ENCODE peak calls at places on chromosomes 6 and 20, in ten cellular contexts. M, C, F, D, R, U, S, H, E and B are unnamed samples.

GRCh38 chr6:108423982-108424695 is 129.3 kb downstream of the AFG1L start:
- DNase-seq in M (no peak), F (no peak), E (no peak), U (no peak), R (no peak), D (no peak), C (no peak), H (peak; percentile 22), S (no peak), B (no peak)

GRCh38 chr20:50676888-50677287 is 14.5 kb downstream of the RIPOR3 start:
- DNase-seq in S (no peak), C (peak; percentile 21), R (no peak), M (no peak), H (no peak), U (no peak), F (no peak), E (no peak), D (no peak), B (no peak)

GRCh38 chr20:63956664-63957003 is 418 bp upstream of the UCKL1 start:
- DNase-seq in E (no peak), H (no peak), M (no peak), R (no peak), F (no peak), C (no peak), D (peak; percentile 55), U (no peak), S (no peak), B (no peak)

GRCh38 chr6:43778131-43778857 is 8.3 kb downstream of the VEGFA start:
- DNase-seq in F (no peak), U (no peak), H (no peak), C (no peak), D (no peak), M (no peak), R (no peak), E (no peak), S (no peak), B (peak; percentile 33)

GRCh38 chr20:34461779-34462087 is 54.5 kb upstream of the DYNLRB1 start:
- DNase-seq in M (no peak), H (peak; percentile 47), R (no peak), D (no peak), S (no peak), U (no peak), C (no peak), E (no peak), F (no peak), B (no peak)

GRCh38 chr6:116034327-116034726 is 26.4 kb downstream of the FRK start:
- DNase-seq in F (no peak), M (no peak), U (no peak), H (peak; percentile 53), C (no peak), R (no peak), D (no peak), E (no peak), S (no peak), B (no peak)

GRCh38 chr6:110813813-110814487 is 1.3 kb downstream of the CDK19 start:
- DNase-seq in M (no peak), C (peak; percentile 45), E (no peak), S (no peak), U (no peak), F (no peak), D (no peak), R (no peak), H (peak; percentile 17), B (no peak)

GRCh38 chr6:158311193-158311592 is 1.1 kb upstream of the TULP4 start:
- DNase-seq in U (no peak), E (no peak), M (no peak), R (no peak), D (no peak), S (no peak), H (peak; percentile 66), F (no peak), C (no peak), B (no peak)

GRCh38 chr20:25580711-25581110 is 4.6 kb downstream of the NINL start:
- DNase-seq in S (no peak), E (peak; percentile 69), H (peak; percentile 54), U (no peak), R (no peak), C (no peak), D (no peak), M (no peak), F (no peak), B (peak; percentile 41)

GRCh38 chr6:157521665-157522335 is 140.8 kb downstream of the ZDHHC14 start:
- DNase-seq in F (no peak), R (no peak), D (no peak), M (no peak), H (no peak), C (no peak), E (no peak), S (no peak), U (no peak), B (no peak)

GRCh38 chr6:167996424-167997199 is 859 bp upstream of the KIF25 start:
- DNase-seq in E (peak; percentile 54), U (no peak), R (no peak), D (no peak), H (no peak), M (no peak), F (no peak), S (no peak), C (no peak), B (no peak)

GRCh38 chr6:144931172-144932035 is 646.3 kb downstream of the UTRN start:
- DNase-seq in F (peak; percentile 8), H (peak; percentile 57), D (no peak), U (no peak), C (no peak), M (peak; percentile 50), R (no peak), S (no peak), E (no peak), B (no peak)

GRCh38 chr20:63908008-63908682 is 13.2 kb downstream of the DNAJC5 start:
- DNase-seq in E (no peak), C (no peak), U (no peak), D (no peak), R (no peak), F (no peak), M (no peak), S (no peak), H (no peak), B (no peak)

GRCh38 chr20:62761058-62761758 is 35.1 kb upstream of the MRGBP start:
- DNase-seq in U (no peak), M (no peak), E (no peak), D (no peak), R (no peak), H (no peak), S (no peak), F (no peak), C (no peak), B (peak; percentile 59)

GRCh38 chr20:21501184-21501583 is 12.7 kb downstream of the NKX2-2 start:
- DNase-seq in F (no peak), S (no peak), M (no peak), R (no peak), D (no peak), H (no peak), C (no peak), E (no peak), U (no peak), B (no peak)

GRCh38 chr6:156508923-156509322 is 268.3 kb upstream of the ARID1B start:
- DNase-seq in S (no peak), F (no peak), M (no peak), C (no peak), U (no peak), H (no peak), R (no peak), D (no peak), E (no peak), B (no peak)

GRCh38 chr20:41587523-41587922 is 30.7 kb downstream of the CHD6 start:
- DNase-seq in C (no peak), D (no peak), H (no peak), U (no peak), E (no peak), R (no peak), M (no peak), S (no peak), F (no peak), B (no peak)

GRCh38 chr20:59831024-59831900 is 102.2 kb downstream of the SYCP2 start:
- DNase-seq in R (no peak), S (no peak), F (no peak), E (no peak), D (no peak), U (no peak), H (no peak), C (no peak), M (no peak), B (peak; percentile 58)

GRCh38 chr6:97059473-97059872 is 134.9 kb downstream of the KLHL32 start:
- DNase-seq in R (no peak), E (no peak), F (no peak), C (no peak), S (no peak), D (peak; percentile 6), H (peak; percentile 53), M (peak; percentile 55), U (no peak), B (no peak)

GRCh38 chr6:23111984-23112383 is 542.6 kb downstream of the HDGFL1 start:
- DNase-seq in U (no peak), D (no peak), E (no peak), M (no peak), S (no peak), H (peak; percentile 30), F (no peak), C (no peak), R (no peak), B (no peak)

GRCh38 chr6:73285674-73286283 is 22.8 kb upstream of the KHDC1 start:
- DNase-seq in E (no peak), H (peak; percentile 79), R (no peak), S (no peak), D (no peak), U (no peak), M (peak; percentile 76), C (no peak), F (no peak), B (no peak)

GRCh38 chr6:131581523-131581922 is 8.5 kb downstream of the ARG1 start:
- DNase-seq in H (no peak), C (no peak), S (no peak), R (no peak), M (no peak), D (no peak), U (no peak), F (no peak), E (no peak), B (no peak)